ENCODE peak calls at places on chromosome 15, in ten cellular contexts. S is pancreas, H is body of pancreas, D is heart right ventricle, X is IMR-90, E is breast epithelium, T is right cardiac atrium, P is left lung, B is AG04450, J is PC-3. C is an unnamed sample. For H3K9me3, the result is how much of the 10 kb centered on the place peaks cover.

GRCh38 chr15:70783610-70784021 is 20.3 kb upstream of the UACA start:
- DNase-seq in S (no peak), H (no peak), D (no peak), X (peak), E (no peak), T (no peak), P (no peak), B (no peak), J (peak), C (no peak)

GRCh38 chr15:93331545-93332117 is 242.6 kb upstream of the RGMA start:
- DNase-seq in S (peak), H (peak), D (no peak), X (no peak), E (no peak), T (no peak), P (no peak), B (no peak), J (no peak), C (no peak)

GRCh38 chr15:86445750-86446149 is 366.1 kb downstream of the AGBL1 start:
- DNase-seq in S (no peak), H (no peak), D (no peak), X (no peak), E (no peak), T (no peak), P (no peak), B (no peak), J (no peak), C (no peak)

GRCh38 chr15:73346735-73347312 is 21.9 kb downstream of the HCN4 start:
- DNase-seq in S (peak), H (peak), D (peak), X (peak), E (peak), T (peak), P (peak), B (no peak), J (peak), C (peak)

GRCh38 chr15:48250640-48251076 is 44.6 kb downstream of the SLC12A1 start:
- DNase-seq in S (no peak), H (peak), D (no peak), X (peak), E (no peak), T (peak), P (no peak), B (peak), J (peak), C (no peak)

GRCh38 chr15:65870889-65871533 is 1.7 kb downstream of the RAB11A start:
- DNase-seq in S (no peak), H (no peak), D (no peak), X (peak), E (no peak), T (no peak), P (no peak), B (no peak), J (peak), C (no peak)

GRCh38 chr15:73244333-73244732 is 124.4 kb downstream of the HCN4 start:
- DNase-seq in S (no peak), H (no peak), D (no peak), X (no peak), E (no peak), T (no peak), P (no peak), B (no peak), J (peak), C (no peak)

GRCh38 chr15:64429448-64429847 is 30.9 kb upstream of the ZNF609 start:
- DNase-seq in S (no peak), H (no peak), D (no peak), X (no peak), E (no peak), T (no peak), P (no peak), B (no peak), J (no peak), C (no peak)

GRCh38 chr15:72319985-72320671 is at the start of gene CELF6:
- DNase-seq in S (peak), H (peak), D (peak), X (peak), E (peak), T (peak), P (peak), B (no peak), J (peak), C (peak)

GRCh38 chr15:71093089-71094024 is 21.9 kb upstream of the THSD4 start:
- DNase-seq in S (peak), H (peak), D (no peak), X (peak), E (peak), T (no peak), P (peak), B (no peak), J (peak), C (no peak)

GRCh38 chr15:82737975-82738374 is 28.3 kb upstream of the AP3B2 start:
- DNase-seq in S (no peak), H (no peak), D (no peak), X (peak), E (no peak), T (no peak), P (no peak), B (no peak), J (peak), C (no peak)

GRCh38 chr15:41610048-41610447 is 50.2 kb upstream of the MGA start:
- DNase-seq in S (no peak), H (no peak), D (no peak), X (no peak), E (no peak), T (no peak), P (no peak), B (no peak), J (peak), C (no peak)

GRCh38 chr15:93042691-93043378 is 46.2 kb downstream of the RGMA start:
- DNase-seq in S (no peak), H (no peak), D (no peak), X (no peak), E (no peak), T (peak), P (no peak), B (no peak), J (no peak), C (no peak)

GRCh38 chr15:38068600-38068999 is 134.2 kb downstream of the TMCO5A start:
- DNase-seq in S (no peak), H (no peak), D (no peak), X (no peak), E (no peak), T (no peak), P (no peak), B (no peak), J (no peak), C (no peak)

GRCh38 chr15:41969851-41970431 is 2.4 kb downstream of the EHD4 start:
- DNase-seq in S (no peak), H (no peak), D (no peak), X (no peak), E (peak), T (no peak), P (no peak), B (no peak), J (peak), C (no peak)

DNA sequence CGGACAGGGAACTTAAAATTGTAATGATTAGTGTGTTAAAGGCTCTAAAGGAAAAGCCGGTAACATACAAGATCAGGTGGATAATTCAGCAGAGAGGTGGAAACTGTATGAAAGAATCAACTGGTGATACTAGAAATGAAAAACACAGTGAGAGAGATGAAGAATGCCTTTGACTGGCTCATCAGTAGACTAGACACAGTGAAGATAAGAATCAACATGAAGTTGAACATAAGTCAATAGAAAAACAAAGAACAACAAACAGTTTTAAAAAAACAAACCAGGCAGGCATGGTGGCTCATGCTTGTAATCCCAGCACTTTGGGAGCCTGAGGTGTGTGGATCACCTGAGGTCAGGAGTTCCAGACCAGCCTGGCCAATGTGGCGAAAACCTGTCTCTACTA is 82.1 kb downstream of the KLF13 start:
- DNase-seq in S (no peak), H (no peak), D (no peak), X (no peak), E (no peak), T (no peak), P (no peak), B (no peak), J (no peak), C (no peak)
- H3K4me3 ChIP-seq in S (no peak), H (no peak), D (no peak), X (no peak), E (no peak), T (no peak), P (no peak), B (no peak), J (no peak), C (no peak)

DNA sequence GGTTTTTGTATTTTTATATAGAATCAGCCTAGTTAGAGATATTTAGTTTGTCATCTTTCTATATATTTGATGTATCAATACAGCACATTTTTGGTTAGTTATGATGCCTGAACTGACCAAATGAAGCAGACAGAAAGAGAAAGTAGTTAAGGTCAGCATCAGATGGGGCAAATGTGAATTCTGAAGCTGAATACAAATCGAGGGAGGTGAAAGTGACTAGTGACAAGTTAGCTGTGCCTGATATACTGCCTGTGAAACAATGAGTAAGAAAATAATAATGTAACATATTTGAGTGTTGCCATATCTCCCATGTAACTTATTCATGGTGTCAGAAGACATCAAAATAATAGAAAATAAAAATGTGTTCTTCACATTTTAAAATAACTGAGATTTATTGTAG is 680.3 kb upstream of the SEMA6D start:
- DNase-seq in S (no peak), H (no peak), D (no peak), X (no peak), E (no peak), T (no peak), P (no peak), B (no peak), J (no peak), C (no peak)
- H3K9me3 ChIP-seq in S (under half), H (under half), D (under half), X (under half), E (under half), T (under half), P (under half), B (under half), J (under half), C (under half)

DNA sequence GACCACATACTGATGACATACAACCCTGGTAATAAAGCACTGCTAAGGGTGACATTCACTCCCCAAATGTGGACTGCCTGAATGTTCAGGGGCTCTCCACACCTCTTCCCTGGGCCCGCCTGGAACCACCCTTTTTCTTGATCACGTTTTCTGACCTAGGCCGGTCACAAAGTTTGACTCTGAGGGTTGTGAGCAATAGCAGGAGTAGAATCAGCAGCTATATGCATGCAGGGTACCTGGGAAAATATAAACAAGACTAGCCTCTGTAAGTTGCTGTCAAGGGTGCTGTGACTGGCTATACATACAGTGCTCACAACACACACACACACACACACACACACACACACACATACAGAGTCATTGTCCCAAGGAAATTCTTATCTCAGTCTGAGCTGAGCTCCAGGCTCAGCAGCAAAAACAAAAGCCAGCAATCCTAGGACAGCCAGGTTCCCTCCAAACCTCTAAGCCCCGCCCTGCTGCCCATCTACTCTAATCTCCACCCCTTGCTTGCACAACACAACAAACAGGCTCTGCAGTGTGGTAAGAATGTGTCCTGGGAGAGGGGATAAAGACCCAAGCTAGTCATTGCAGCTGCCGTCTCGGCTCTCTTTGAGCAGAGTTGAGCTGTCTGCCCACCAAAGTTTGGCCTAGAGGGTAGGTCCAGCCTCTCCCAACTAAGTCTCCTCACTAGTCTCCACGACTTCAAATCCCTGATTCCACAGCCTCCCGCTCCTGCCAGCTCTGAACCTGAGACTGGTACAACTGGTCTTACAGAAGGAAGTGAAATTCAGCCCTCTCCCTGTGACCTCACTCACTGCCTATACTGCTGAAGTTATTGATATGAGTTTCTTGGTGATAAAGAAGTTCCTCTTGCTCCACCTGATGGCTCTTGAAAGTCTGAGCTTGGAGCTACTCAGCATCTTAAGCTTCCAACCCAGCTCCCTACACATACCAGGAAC is 2.2 kb downstream of the BMF start:
- DNase-seq in S (peak), H (peak), D (peak), X (peak), E (peak), T (peak), P (peak), B (no peak), J (peak), C (peak)
- H3K4me3 ChIP-seq in S (no peak), H (no peak), D (peak), X (no peak), E (peak), T (no peak), P (peak), B (peak), J (peak), C (peak)

GRCh38 chr15:75143738-75144334 is 57.8 kb upstream of the C15orf39 start:
- DNase-seq in S (no peak), H (no peak), D (no peak), X (no peak), E (no peak), T (no peak), P (no peak), B (no peak), J (no peak), C (no peak)
- H3K9me3 ChIP-seq in S (under half), H (under half), D (under half), X (under half), E (under half), T (under half), P (half or more), B (half or more), J (under half), C (half or more)

GRCh38 chr15:67819636-67820035 is 5.7 kb upstream of the SKOR1 start:
- DNase-seq in S (peak), H (no peak), D (no peak), X (no peak), E (no peak), T (no peak), P (peak), B (no peak), J (no peak), C (no peak)
- H3K4me3 ChIP-seq in S (no peak), H (no peak), D (no peak), X (no peak), E (no peak), T (no peak), P (no peak), B (no peak), J (no peak), C (no peak)

GRCh38 chr15:97317163-97317562 is 643.3 kb upstream of the ARRDC4 start:
- DNase-seq in S (no peak), H (no peak), D (no peak), X (no peak), E (no peak), T (no peak), P (no peak), B (no peak), J (no peak), C (no peak)
- H3K9me3 ChIP-seq in S (under half), H (under half), D (under half), X (under half), E (under half), T (under half), P (under half), B (under half), J (under half), C (under half)

GRCh38 chr15:98549003-98549402 is 99.3 kb upstream of the IGF1R start:
- DNase-seq in S (no peak), H (no peak), D (no peak), X (no peak), E (no peak), T (no peak), P (no peak), B (no peak), J (no peak), C (no peak)
- H3K4me3 ChIP-seq in S (no peak), H (no peak), D (peak), X (peak), E (peak), T (peak), P (peak), B (peak), J (no peak), C (peak)

GRCh38 chr15:89813381-89814111 is 1.1 kb downstream of the ANPEP start:
- DNase-seq in S (no peak), H (no peak), D (no peak), X (no peak), E (no peak), T (peak), P (no peak), B (no peak), J (no peak), C (no peak)
- H3K9me3 ChIP-seq in S (under half), H (under half), D (under half), X (under half), E (under half), T (under half), P (under half), B (under half), J (under half), C (under half)

DNA sequence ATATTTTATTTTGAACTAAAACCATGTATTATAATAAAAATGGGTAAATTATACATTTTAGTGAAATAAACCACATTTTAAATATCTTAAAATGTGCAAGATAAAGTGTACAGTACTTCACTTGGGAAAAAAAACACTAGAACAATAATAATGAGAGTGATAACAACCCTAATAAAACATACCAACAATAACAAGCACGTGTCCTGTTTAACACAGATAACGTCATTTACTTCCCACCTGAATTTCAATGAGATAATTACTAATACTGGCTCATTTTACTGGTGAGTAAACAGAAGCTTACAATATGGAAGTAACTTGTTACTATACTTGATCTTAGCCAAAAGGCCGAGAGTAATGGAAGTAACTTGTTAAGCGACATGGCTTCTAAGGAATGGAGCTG is 110.2 kb upstream of the PRTG start:
- DNase-seq in S (no peak), H (no peak), D (no peak), X (no peak), E (no peak), T (no peak), P (no peak), B (no peak), J (no peak), C (no peak)
- H3K4me3 ChIP-seq in S (no peak), H (no peak), D (no peak), X (no peak), E (no peak), T (no peak), P (no peak), B (no peak), J (no peak), C (no peak)

DNA sequence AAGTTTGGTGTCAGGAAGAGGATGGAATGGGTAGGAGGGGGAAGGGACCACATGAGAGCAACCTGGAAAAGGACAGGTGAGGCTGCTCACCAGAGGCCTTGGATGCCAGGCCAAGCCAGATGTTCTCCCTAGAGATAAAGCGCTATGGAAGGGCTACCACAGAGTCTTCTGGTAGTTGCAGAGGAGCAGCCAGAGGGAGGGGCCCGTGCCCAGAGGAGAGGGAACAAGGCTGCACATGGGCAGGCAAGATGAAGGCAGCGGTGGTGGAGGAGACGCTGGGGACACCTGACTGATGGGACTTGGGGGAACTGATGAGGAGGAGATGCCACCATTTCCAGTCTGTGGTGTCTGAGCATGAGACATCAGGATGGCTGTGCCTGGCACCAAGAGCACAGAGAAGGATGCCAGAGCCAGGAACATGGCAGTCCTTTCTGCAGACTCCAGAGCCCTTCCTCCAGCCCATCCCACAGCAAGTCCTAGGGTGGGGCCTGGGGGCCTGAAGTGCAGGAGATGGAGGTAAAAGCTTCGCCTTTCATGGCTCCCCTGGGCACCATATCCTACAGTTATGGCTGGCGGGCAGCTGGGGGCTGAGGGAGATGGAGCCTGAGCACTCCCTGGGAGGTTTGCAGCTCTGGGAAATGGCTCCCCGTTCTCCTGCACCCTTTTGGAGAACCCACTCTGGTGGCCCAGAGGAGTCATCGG is 103.0 kb downstream of the ETFA start:
- DNase-seq in S (no peak), H (no peak), D (no peak), X (no peak), E (no peak), T (no peak), P (no peak), B (no peak), J (no peak), C (no peak)
- H3K9me3 ChIP-seq in S (under half), H (under half), D (under half), X (under half), E (under half), T (under half), P (under half), B (under half), J (under half), C (under half)

C was measured in left ventricle myocardium inferior.